ENCODE peak calls at places on chromosome 6, in five cellular contexts. P is ovary, Z is pancreas, J is ascending aorta, T is Peyer's patch. V is an unnamed sample.

GRCh38 chr6:27517928-27518787 is 45.3 kb upstream of the ZNF184 start:
- DNase-seq in P (no peak), Z (no peak), J (no peak), T (no peak), V (no peak)

GRCh38 chr6:35230498-35230897 is 16.7 kb downstream of the SCUBE3 start:
- DNase-seq in P (no peak), Z (no peak), J (no peak), T (no peak), V (no peak)

GRCh38 chr6:99241905-99242534 is 107.5 kb downstream of the FAXC start:
- DNase-seq in P (no peak), Z (no peak), J (no peak), T (no peak), V (no peak)

GRCh38 chr6:28002181-28002580 is 45.1 kb downstream of the OR2B6 start:
- DNase-seq in P (no peak), Z (no peak), J (no peak), T (no peak), V (no peak)

GRCh38 chr6:79640146-79641111 is 9.3 kb downstream of the SH3BGRL2 start:
- DNase-seq in P (no peak), Z (no peak), J (no peak), T (no peak), V (no peak)

GRCh38 chr6:95292011-95292410 is 285.3 kb upstream of the MANEA start:
- DNase-seq in P (no peak), Z (no peak), J (no peak), T (no peak), V (no peak)

GRCh38 chr6:97186416-97186999 is 96.5 kb downstream of the MMS22L start:
- DNase-seq in P (peak; percentile 28), Z (peak; percentile 68), J (no peak), T (peak; percentile 60), V (peak; percentile 60)

GRCh38 chr6:20577280-20577679 is 43.0 kb downstream of the CDKAL1 start:
- DNase-seq in P (no peak), Z (no peak), J (no peak), T (no peak), V (no peak)

GRCh38 chr6:80938131-80938530 is 814.4 kb downstream of the TENT5A start:
- DNase-seq in P (no peak), Z (no peak), J (no peak), T (no peak), V (no peak)

GRCh38 chr6:26172496-26172958 is 85.3 kb downstream of the HFE start:
- DNase-seq in P (no peak), Z (no peak), J (no peak), T (peak; percentile 44), V (no peak)

GRCh38 chr6:162727347-162728176 is at the start of the genes PACRG and PRKN:
- DNase-seq in P (peak; percentile 100), Z (peak; percentile 99), J (peak; percentile 94), T (peak; percentile 97), V (peak; percentile 98)

GRCh38 chr6:87203448-87204023 is 48.2 kb downstream of the ZNF292 start:
- DNase-seq in P (no peak), Z (no peak), J (no peak), T (no peak), V (no peak)

GRCh38 chr6:13624871-13625288 is 9.7 kb downstream of the NOL7 start:
- DNase-seq in P (no peak), Z (no peak), J (no peak), T (no peak), V (no peak)

DNA sequence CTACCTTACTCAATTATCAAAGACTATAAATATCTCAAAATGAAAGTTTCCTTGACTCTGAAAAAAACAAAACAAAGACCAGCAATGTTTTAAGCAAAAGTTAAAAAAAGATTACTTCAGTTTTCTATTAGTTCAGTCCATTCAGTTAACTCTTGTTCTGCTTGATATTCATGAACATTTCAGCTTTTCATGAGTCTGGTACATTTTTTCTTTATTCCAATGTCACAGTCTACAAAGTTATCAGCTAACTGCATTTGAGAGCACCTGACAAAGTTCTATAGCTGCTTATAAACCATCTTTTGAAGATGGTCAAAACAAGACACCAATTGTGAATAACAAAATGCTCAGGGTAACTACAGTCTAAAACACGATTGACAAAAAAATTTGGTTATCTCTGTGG is 156.1 kb upstream of the NOX3 start:
- DNase-seq in P (no peak), Z (no peak), J (no peak), T (no peak), V (no peak)
- H3K9me3 ChIP-seq in P (no peaks in the 10 kb centered on the region), Z (no peaks in the 10 kb centered on the region), J (peaks cover 14% of the 10 kb centered on the region), T (no peaks in the 10 kb centered on the region), V (peaks cover 22% of the 10 kb centered on the region)

GRCh38 chr6:165098165-165098564 is 211.2 kb downstream of the C6orf118 start:
- DNase-seq in P (no peak), Z (no peak), J (no peak), T (no peak), V (no peak)
- TF ChIP-seq CTCF in P (no peak), Z (no peak), J (no peak), T (no peak), V (no peak)

GRCh38 chr6:169935348-169935718 is 183.9 kb downstream of the ERMARD start:
- DNase-seq in P (no peak), Z (no peak), J (no peak), T (no peak), V (no peak)
- H3K27me3 ChIP-seq in P (no peaks in the 10 kb centered on the region), Z (no peaks in the 10 kb centered on the region), J (no peaks in the 10 kb centered on the region), T (no peaks in the 10 kb centered on the region), V (peaks cover 8% of the 10 kb centered on the region)

GRCh38 chr6:75041381-75041780 is 164.5 kb downstream of the COL12A1 start:
- DNase-seq in P (no peak), Z (no peak), J (no peak), T (no peak), V (no peak)
- H3K9me3 ChIP-seq in P (no peaks in the 10 kb centered on the region), Z (no peaks in the 10 kb centered on the region), J (peaks cover 4% of the 10 kb centered on the region), T (no peaks in the 10 kb centered on the region), V (no peaks in the 10 kb centered on the region)

GRCh38 chr6:141641406-141641805 is 491.3 kb upstream of the GJE1 start:
- DNase-seq in P (no peak), Z (no peak), J (no peak), T (no peak), V (no peak)
- TF ChIP-seq CTCF in P (no peak), Z (no peak), J (no peak), T (no peak), V (no peak)

GRCh38 chr6:159056003-159056402 is 11.2 kb upstream of the TAGAP start:
- DNase-seq in P (no peak), Z (no peak), J (no peak), T (no peak), V (no peak)
- H3K27me3 ChIP-seq in P (no peaks in the 10 kb centered on the region), Z (no peaks in the 10 kb centered on the region), J (no peaks in the 10 kb centered on the region), T (no peaks in the 10 kb centered on the region), V (no peaks in the 10 kb centered on the region)

GRCh38 chr6:137190710-137191109 is 17.3 kb upstream of the IL22RA2 start:
- DNase-seq in P (no peak), Z (no peak), J (no peak), T (no peak), V (no peak)

GRCh38 chr6:137181876-137182653 is 8.6 kb upstream of the IL22RA2 start:
- DNase-seq in P (no peak), Z (no peak), J (no peak), T (no peak), V (no peak)

GRCh38 chr6:137182654-137183073 is 9.2 kb upstream of the IL22RA2 start:
- DNase-seq in P (no peak), Z (no peak), J (no peak), T (no peak), V (no peak)

GRCh38 chr6:137188855-137189254 is 15.4 kb upstream of the IL22RA2 start:
- DNase-seq in P (no peak), Z (no peak), J (no peak), T (no peak), V (no peak)

GRCh38 chr6:137185290-137185689 is 11.8 kb upstream of the IL22RA2 start:
- DNase-seq in P (no peak), Z (no peak), J (no peak), T (no peak), V (no peak)
- H3K9me3 ChIP-seq in P (no peaks in the 10 kb centered on the region), Z (peaks cover 10% of the 10 kb centered on the region), J (peaks cover 29% of the 10 kb centered on the region), T (no peaks in the 10 kb centered on the region), V (peaks cover 57% of the 10 kb centered on the region)

DNA sequence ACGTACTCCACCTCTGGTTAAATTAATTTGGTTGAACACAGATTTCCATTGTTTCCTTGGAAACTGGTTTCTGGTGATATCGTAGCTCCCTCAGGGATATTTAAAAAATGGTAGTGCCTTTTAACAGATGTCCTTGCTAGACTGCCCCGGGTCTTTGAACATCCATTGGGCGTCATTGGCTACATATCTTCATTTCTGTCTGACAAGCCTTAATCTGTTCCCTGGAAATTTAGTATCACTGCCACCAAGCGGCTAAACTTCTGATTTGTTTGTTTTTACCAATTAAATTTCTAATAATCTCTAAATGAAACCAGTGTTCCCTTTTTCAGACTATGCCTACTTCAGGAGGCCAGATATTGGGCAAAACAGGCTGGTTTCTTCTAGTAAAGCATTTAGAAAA is 249.3 kb downstream of the ZFAND3 start:
- DNase-seq in P (no peak), Z (no peak), J (no peak), T (no peak), V (no peak)
- TF ChIP-seq CTCF in P (no peak), Z (no peak), J (no peak), T (no peak), V (no peak)

GRCh38 chr6:159168536-159169192 is 536 bp upstream of the FNDC1 start:
- DNase-seq in P (peak; percentile 42), Z (peak; percentile 72), J (no peak), T (no peak), V (no peak)
- H3K27me3 ChIP-seq in P (no peaks in the 10 kb centered on the region), Z (no peaks in the 10 kb centered on the region), J (no peaks in the 10 kb centered on the region), T (no peaks in the 10 kb centered on the region), V (peaks cover 66% of the 10 kb centered on the region)

DNA sequence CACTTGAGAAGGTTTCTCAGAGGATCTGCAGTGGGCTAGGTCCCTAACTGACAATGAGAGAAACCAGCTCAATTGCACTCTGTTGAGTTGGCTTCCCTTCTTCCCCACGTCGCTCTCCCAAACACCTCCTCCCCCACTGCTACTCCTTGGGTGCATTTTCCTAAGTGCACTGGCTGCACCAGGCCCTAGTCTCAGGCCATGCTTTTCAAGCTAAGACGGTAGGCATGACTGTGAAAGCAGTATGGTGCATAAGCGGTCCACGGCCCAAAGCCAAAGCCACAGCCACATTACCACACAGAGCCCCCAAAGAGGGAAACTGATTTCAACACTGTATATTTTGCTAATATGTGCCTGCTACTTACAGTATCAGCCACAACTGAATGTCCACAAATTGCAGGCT is 62.1 kb upstream of the RBM24 start:
- DNase-seq in P (no peak), Z (no peak), J (no peak), T (no peak), V (no peak)
- H3K9me3 ChIP-seq in P (no peaks in the 10 kb centered on the region), Z (no peaks in the 10 kb centered on the region), J (no peaks in the 10 kb centered on the region), T (no peaks in the 10 kb centered on the region), V (no peaks in the 10 kb centered on the region)

V was measured in CD4-positive, alpha-beta T cell.